ENCODE peak calls at places on chromosomes 6 and 20, in five cellular contexts. P is left ventricle myocardium inferior, F is aorta, I is fibroblast of lung, M is tibial artery. V is an unnamed sample.

GRCh38 chr20:52432740-52433139 is 241.2 kb upstream of the ZFP64 start:
- DNase-seq in P (no peak), F (no peak), I (no peak), M (no peak), V (no peak)

GRCh38 chr6:136236491-136237293 is 13.4 kb downstream of the MTFR2 start:
- DNase-seq in P (no peak), F (no peak), I (no peak), M (no peak), V (no peak)

GRCh38 chr6:148548065-148548748 is 198.6 kb upstream of the UST start:
- DNase-seq in P (peak; percentile 53), F (no peak), I (no peak), M (no peak), V (no peak)

GRCh38 chr6:41373919-41374617 is 38.7 kb downstream of the NCR2 start:
- DNase-seq in P (no peak), F (no peak), I (peak; percentile 15), M (no peak), V (no peak)

GRCh38 chr6:107046316-107046715 is 18.3 kb downstream of the MTRES1 start:
- DNase-seq in P (no peak), F (no peak), I (no peak), M (no peak), V (no peak)

GRCh38 chr6:109450801-109451200 is 4.8 kb downstream of the MICAL1 start:
- DNase-seq in P (no peak), F (no peak), I (no peak), M (no peak), V (no peak)

GRCh38 chr6:53476979-53477378 is 67.9 kb downstream of the GCLC start:
- DNase-seq in P (no peak), F (no peak), I (peak; percentile 41), M (no peak), V (no peak)

GRCh38 chr6:44133981-44134711 is 6.8 kb downstream of the TMEM63B start:
- DNase-seq in P (no peak), F (no peak), I (no peak), M (no peak), V (no peak)

GRCh38 chr6:55395836-55396235 is 68.6 kb downstream of the GFRAL start:
- DNase-seq in P (no peak), F (no peak), I (no peak), M (no peak), V (no peak)

GRCh38 chr6:168949876-168950499 is 303.7 kb downstream of the THBS2 start:
- DNase-seq in P (no peak), F (no peak), I (peak; percentile 24), M (no peak), V (no peak)

GRCh38 chr20:49230021-49230420 is 10.8 kb downstream of the DDX27 start:
- DNase-seq in P (no peak), F (no peak), I (no peak), M (no peak), V (no peak)

GRCh38 chr20:62466071-62466760 is 9.6 kb downstream of the GATA5 start:
- DNase-seq in P (no peak), F (no peak), I (no peak), M (no peak), V (no peak)

GRCh38 chr6:13733178-13733851 is 21.7 kb upstream of the RANBP9 start:
- DNase-seq in P (peak; percentile 46), F (no peak), I (peak; percentile 86), M (peak; percentile 78), V (peak; percentile 76)
- H3K4me3 ChIP-seq in P (peak overlapping the region; percentile 46), F (no peak overlapping the region), I (peak overlapping the region; percentile 36), M (peak overlapping the region; percentile 20), V (no peak overlapping the region)

GRCh38 chr6:119738425-119738824 is 388.9 kb upstream of the MAN1A1 start:
- DNase-seq in P (no peak), F (no peak), I (no peak), M (no peak), V (no peak)
- H3K36me3 ChIP-seq in P (no peaks in the 10 kb centered on the region), F (no peaks in the 10 kb centered on the region), I (no peaks in the 10 kb centered on the region), M (no peaks in the 10 kb centered on the region), V (no peaks in the 10 kb centered on the region)

DNA sequence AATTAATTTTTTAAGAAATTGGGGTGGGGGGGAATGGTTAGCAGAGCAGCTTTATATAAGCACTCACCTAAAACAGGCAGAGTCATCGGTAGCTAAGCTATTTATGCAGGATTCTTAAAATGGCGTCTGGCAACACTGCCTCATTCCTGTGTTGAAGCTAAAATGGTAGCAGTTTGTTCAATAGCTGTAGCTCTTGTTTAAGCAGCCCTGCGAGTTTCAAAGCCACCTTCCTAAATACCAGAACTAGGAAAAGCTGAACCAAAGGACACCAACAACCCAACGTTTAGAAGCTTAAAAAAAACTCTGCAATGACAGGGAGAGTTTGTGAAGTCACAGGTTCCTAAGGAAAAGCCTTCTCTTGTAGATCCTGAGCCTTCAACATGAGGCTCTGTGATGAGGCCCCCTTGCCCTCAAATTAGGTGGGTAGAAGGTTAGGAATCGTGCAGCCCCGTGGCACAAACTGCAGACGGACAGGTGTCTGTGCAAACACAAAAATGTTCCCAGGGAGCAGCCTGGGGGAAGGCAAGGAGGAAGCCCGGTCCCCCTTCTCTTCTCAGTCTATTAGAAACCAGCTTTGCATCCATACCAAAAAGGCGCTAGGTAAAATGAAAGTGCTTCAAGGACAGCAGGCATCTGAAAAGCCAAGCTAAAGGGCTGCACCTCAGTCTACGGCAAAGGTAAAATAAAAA is 4.7 kb downstream of the ZMYND8 start:
- DNase-seq in P (no peak), F (no peak), I (peak; percentile 51), M (no peak), V (no peak)
- H3K4me3 ChIP-seq in P (peak overlapping the region; percentile 55), F (no peak overlapping the region), I (peak overlapping the region; percentile 50), M (no peak overlapping the region), V (peak overlapping the region; percentile 10)

GRCh38 chr6:78967191-78967590 is 99.8 kb downstream of the IRAK1BP1 start:
- DNase-seq in P (no peak), F (no peak), I (no peak), M (no peak), V (no peak)

GRCh38 chr6:78962458-78962857 is 95.1 kb downstream of the IRAK1BP1 start:
- DNase-seq in P (no peak), F (no peak), I (no peak), M (no peak), V (no peak)

GRCh38 chr6:78966542-78966941 is 99.2 kb downstream of the IRAK1BP1 start:
- DNase-seq in P (no peak), F (no peak), I (no peak), M (no peak), V (no peak)
- H3K36me3 ChIP-seq in P (peaks cover 97% of the 10 kb centered on the region), F (no peaks in the 10 kb centered on the region), I (peaks cover 4% of the 10 kb centered on the region), M (peaks cover 83% of the 10 kb centered on the region), V (no peaks in the 10 kb centered on the region)

DNA sequence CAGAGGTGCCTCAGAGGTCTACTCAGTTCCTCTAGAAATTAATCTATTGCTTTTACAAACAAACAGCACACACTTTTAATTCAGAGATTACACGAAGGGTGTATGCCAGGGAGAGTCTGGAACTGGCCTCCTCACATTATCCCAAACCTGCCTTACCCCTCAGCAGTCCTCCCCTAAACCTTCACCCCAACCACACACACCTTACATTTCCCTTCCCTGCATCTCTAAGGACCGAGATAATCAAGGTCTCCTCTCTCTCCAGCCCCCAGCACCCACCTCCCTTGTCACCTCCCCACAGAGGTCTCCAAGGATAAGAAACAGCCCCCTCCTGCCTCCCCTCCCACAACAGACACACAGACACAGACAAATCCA is 6.1 kb downstream of the HLA-DRB1 start:
- DNase-seq in P (no peak), F (no peak), I (no peak), M (no peak), V (no peak)
- H3K4me3 ChIP-seq in P (no peak overlapping the region), F (no peak overlapping the region), I (no peak overlapping the region), M (no peak overlapping the region), V (no peak overlapping the region)

DNA sequence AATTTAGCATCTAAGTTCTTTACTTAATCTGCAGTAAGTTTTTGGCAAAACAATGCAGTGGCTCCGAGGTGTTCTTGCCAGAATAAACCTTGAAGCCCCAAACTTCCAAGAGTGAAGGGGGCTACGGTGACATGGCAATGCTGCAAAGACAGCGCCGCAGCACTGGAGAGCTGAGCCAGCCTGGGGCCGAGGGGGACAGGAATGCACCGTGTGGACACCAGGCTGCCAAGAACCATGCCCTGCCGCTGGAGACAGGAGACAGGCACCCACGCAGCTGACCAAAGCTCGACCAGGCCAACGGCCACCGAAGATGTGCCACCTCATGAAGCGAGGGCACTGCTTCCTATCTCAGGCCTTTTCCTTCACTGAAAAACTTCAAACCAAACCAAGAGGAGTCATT is 133.4 kb downstream of the PRND start:
- DNase-seq in P (no peak), F (no peak), I (no peak), M (no peak), V (no peak)
- H3K36me3 ChIP-seq in P (peaks cover 65% of the 10 kb centered on the region), F (no peaks in the 10 kb centered on the region), I (peaks cover under 1% of the 10 kb centered on the region), M (peaks cover 49% of the 10 kb centered on the region), V (peaks cover 84% of the 10 kb centered on the region)

DNA sequence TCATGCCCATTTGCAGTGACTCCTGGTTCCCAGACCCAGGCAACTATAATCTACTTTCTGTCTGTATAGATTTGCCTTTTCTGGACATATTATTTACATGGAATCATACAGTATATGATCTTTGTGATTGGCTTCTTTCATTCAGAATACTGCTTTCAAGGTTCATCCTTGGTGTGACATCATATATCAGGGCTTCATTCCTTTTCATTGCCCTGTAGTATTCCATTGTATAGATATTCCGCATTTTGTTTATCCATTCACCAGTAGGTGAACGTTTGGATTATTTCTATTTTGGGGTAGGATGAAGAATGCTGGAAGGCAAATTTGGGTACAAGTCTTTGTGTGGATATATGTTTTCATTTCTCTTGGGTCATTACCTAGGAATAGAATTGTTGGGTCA is 36.1 kb downstream of the PPP1R16B start:
- DNase-seq in P (no peak), F (no peak), I (no peak), M (no peak), V (no peak)
- H3K4me3 ChIP-seq in P (no peak overlapping the region), F (no peak overlapping the region), I (no peak overlapping the region), M (no peak overlapping the region), V (no peak overlapping the region)

GRCh38 chr6:35905141-35905785 is 15.6 kb downstream of the SRPK1 start:
- DNase-seq in P (no peak), F (no peak), I (no peak), M (no peak), V (no peak)

GRCh38 chr6:35903679-35904078 is 17.2 kb downstream of the SRPK1 start:
- DNase-seq in P (no peak), F (no peak), I (no peak), M (no peak), V (no peak)

GRCh38 chr6:35907750-35908149 is 13.1 kb downstream of the SRPK1 start:
- DNase-seq in P (no peak), F (no peak), I (no peak), M (no peak), V (no peak)

GRCh38 chr6:35906499-35906846 is 14.4 kb downstream of the SRPK1 start:
- DNase-seq in P (no peak), F (no peak), I (no peak), M (no peak), V (no peak)

GRCh38 chr6:35905841-35906498 is 14.9 kb downstream of the SRPK1 start:
- DNase-seq in P (no peak), F (no peak), I (no peak), M (no peak), V (no peak)
- H3K36me3 ChIP-seq in P (peaks cover 26% of the 10 kb centered on the region), F (no peaks in the 10 kb centered on the region), I (no peaks in the 10 kb centered on the region), M (peaks cover 11% of the 10 kb centered on the region), V (no peaks in the 10 kb centered on the region)

GRCh38 chr6:77825204-77825603 is 172.4 kb downstream of the MEI4 start:
- DNase-seq in P (no peak), F (no peak), I (no peak), M (no peak), V (no peak)

GRCh38 chr6:77816766-77817270 is 164.0 kb downstream of the MEI4 start:
- DNase-seq in P (no peak), F (no peak), I (no peak), M (no peak), V (no peak)

GRCh38 chr6:77822265-77822664 is 169.4 kb downstream of the MEI4 start:
- DNase-seq in P (no peak), F (no peak), I (no peak), M (no peak), V (no peak)
- H3K4me3 ChIP-seq in P (no peak overlapping the region), F (no peak overlapping the region), I (no peak overlapping the region), M (no peak overlapping the region), V (no peak overlapping the region)

GRCh38 chr20:59145247-59145925 is 18.2 kb upstream of the ZNF831 start:
- DNase-seq in P (no peak), F (no peak), I (no peak), M (no peak), V (no peak)
- H3K36me3 ChIP-seq in P (no peaks in the 10 kb centered on the region), F (no peaks in the 10 kb centered on the region), I (no peaks in the 10 kb centered on the region), M (no peaks in the 10 kb centered on the region), V (no peaks in the 10 kb centered on the region)